ENCODE peak calls at places on chromosomes 3 and 15, in four cellular contexts. P is uterus, Z is endothelial cell of umbilical vein, K is Caco-2. D is an unnamed sample.

GRCh38 chr15:99592135-99592845 is 26.5 kb downstream of the MEF2A start:
- DNase-seq in P (no peak), K (no peak), Z (peak; percentile 50), D (no peak)

GRCh38 chr3:132561003-132561402 is 36.1 kb upstream of the ACKR4 start:
- DNase-seq in K (no peak), P (no peak), Z (no peak), D (no peak)

GRCh38 chr3:134328147-134328591 is 46.1 kb downstream of the AMOTL2 start:
- DNase-seq in Z (no peak), P (no peak), K (no peak), D (no peak)

GRCh38 chr3:179833294-179833693 is 180.5 kb downstream of the USP13 start:
- DNase-seq in K (no peak), P (no peak), Z (no peak), D (no peak)

GRCh38 chr15:92959219-92959618 is 59.1 kb downstream of the CHD2 start:
- DNase-seq in K (no peak), P (no peak), Z (no peak), D (no peak)

GRCh38 chr3:74539879-74540278 is 74.6 kb downstream of the CNTN3 start:
- DNase-seq in Z (no peak), P (no peak), K (no peak), D (no peak)

GRCh38 chr3:25226747-25227146 is 201.3 kb upstream of the RARB start:
- DNase-seq in K (no peak), P (no peak), Z (no peak), D (no peak)

GRCh38 chr15:32959077-32959476 is 235.4 kb downstream of the FMN1 start:
- DNase-seq in P (no peak), Z (no peak), K (no peak), D (no peak)

GRCh38 chr15:69298697-69299441 is at the start of gene PAQR5:
- DNase-seq in Z (no peak), P (no peak), K (peak; percentile 62), D (no peak)

GRCh38 chr3:141644931-141645330 is 93.2 kb upstream of the RNF7 start:
- DNase-seq in P (peak; percentile 55), Z (peak; percentile 43), K (peak; percentile 72), D (peak; percentile 65)

GRCh38 chr15:58731756-58732535 is 17.6 kb downstream of the ADAM10 start:
- DNase-seq in P (no peak), K (no peak), Z (peak; percentile 21), D (no peak)

GRCh38 chr3:31370093-31370666 is 162.5 kb upstream of the STT3B start:
- DNase-seq in Z (no peak), K (no peak), P (no peak), D (no peak)

GRCh38 chr15:89230277-89230676 is 8.9 kb upstream of the RLBP1 start:
- DNase-seq in K (peak; percentile 13), P (no peak), Z (no peak), D (no peak)

GRCh38 chr3:22439626-22440025 is 688.6 kb upstream of the ZNF385D start:
- DNase-seq in P (no peak), K (no peak), Z (no peak), D (no peak)

GRCh38 chr3:130941793-130942192 is 47.9 kb downstream of the ATP2C1 start:
- DNase-seq in K (no peak), Z (no peak), P (no peak), D (no peak)

GRCh38 chr3:104149154-104149553 is 1217.6 kb upstream of the ALCAM start:
- DNase-seq in Z (no peak), K (no peak), P (no peak), D (no peak)

GRCh38 chr3:52245322-52246263 is at the start of gene PPM1M:
- DNase-seq in Z (peak; percentile 51), K (peak; percentile 72), P (peak; percentile 55), D (no peak)

GRCh38 chr3:171691485-171691884 is 118.8 kb downstream of the PLD1 start:
- DNase-seq in K (no peak), Z (no peak), P (no peak), D (no peak)

GRCh38 chr3:117407317-117407716 is 697.7 kb downstream of the TUSC7 start:
- DNase-seq in K (peak; percentile 10), Z (peak; percentile 40), P (no peak), D (no peak)

GRCh38 chr3:13595001-13595421 is 46.1 kb downstream of the FBLN2 start:
- DNase-seq in Z (no peak), K (no peak), P (no peak), D (no peak)

GRCh38 chr15:89975482-89976291 is 25.4 kb upstream of the ZNF710 start:
- DNase-seq in K (no peak), P (no peak), Z (no peak), D (no peak)

GRCh38 chr3:164365242-164365641 is 713.1 kb downstream of the SI start:
- DNase-seq in K (no peak), Z (no peak), P (no peak), D (no peak)

GRCh38 chr3:49723301-49723630 is 485 bp downstream of the GMPPB start:
- DNase-seq in P (peak; percentile 50), K (peak; percentile 67), Z (no peak), D (no peak)

GRCh38 chr3:134423153-134423552 is 48.9 kb upstream of the AMOTL2 start:
- DNase-seq in Z (no peak), P (no peak), K (no peak), D (no peak)

GRCh38 chr3:169891886-169892285 is 19.5 kb upstream of the SAMD7 start:
- DNase-seq in Z (no peak), P (no peak), K (no peak), D (no peak)

DNA sequence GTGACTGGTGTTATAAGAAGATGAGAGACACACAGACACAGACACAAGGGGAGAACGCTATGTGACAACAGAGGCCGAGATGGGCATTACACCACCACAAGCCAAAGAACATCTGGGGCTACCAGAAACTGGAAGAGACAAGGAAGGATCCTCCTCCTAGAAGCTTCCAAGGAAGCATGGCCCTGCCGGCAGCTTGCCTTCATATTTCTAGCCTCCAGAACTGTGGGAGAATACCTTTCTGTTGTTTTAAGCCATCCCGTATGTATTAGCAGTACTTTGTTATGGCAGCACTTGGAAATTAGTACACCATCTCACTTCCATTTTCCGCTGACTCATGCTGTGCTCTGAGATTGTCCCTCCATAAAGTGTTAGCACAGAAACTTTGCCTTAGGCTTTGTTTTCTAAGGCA is 38.7 kb upstream of the CA12 start:
- DNase-seq in P (no peak), K (no peak), Z (peak; percentile 57), D (no peak)
- TF ChIP-seq CTCF in P (no peak), K (no peak), Z (no peak), D (no peak)

GRCh38 chr3:192409838-192410683 is 317.3 kb downstream of the FGF12 start:
- DNase-seq in Z (peak; percentile 40), K (no peak), P (no peak), D (no peak)
- TF ChIP-seq CTCF in Z (peak; percentile 25), K (no peak), P (no peak), D (no peak)

GRCh38 chr3:43641306-43642114 is 19.7 kb upstream of the ANO10 start:
- DNase-seq in P (no peak), K (no peak), Z (no peak), D (no peak)

GRCh38 chr3:43632986-43633385 is 11.2 kb upstream of the ANO10 start:
- DNase-seq in Z (no peak), P (no peak), K (no peak), D (no peak)

GRCh38 chr3:43637702-43638101 is 15.9 kb upstream of the ANO10 start:
- DNase-seq in K (no peak), Z (peak; percentile 30), P (no peak), D (no peak)

GRCh38 chr3:43644443-43644842 is 22.6 kb upstream of the ANO10 start:
- DNase-seq in Z (no peak), K (no peak), P (no peak), D (no peak)

GRCh38 chr3:43638594-43639447 is 17.0 kb upstream of the ANO10 start:
- DNase-seq in P (no peak), K (peak; percentile 45), Z (peak; percentile 9), D (no peak)
- TF ChIP-seq CTCF in P (no peak), K (peak; percentile 11), Z (no peak), D (no peak)

DNA sequence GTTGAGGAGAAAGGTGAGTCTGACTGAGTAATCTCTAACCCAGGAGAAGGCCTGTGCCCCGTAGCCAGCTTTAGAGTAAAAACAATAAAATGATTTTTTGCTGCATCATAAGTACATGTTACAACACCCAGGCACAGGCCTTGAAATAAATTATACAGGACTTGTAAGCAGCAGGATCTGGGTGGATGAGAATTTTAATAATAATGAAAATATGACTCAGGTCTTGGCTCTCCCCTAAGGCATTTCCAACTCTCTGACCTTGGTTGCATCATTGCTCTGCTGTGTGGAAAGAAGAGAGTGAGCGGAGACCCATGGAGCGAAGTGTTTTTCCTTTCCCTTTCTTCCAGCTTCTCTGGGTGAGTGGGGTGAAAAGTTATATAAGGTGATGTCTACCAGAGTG is 44.6 kb downstream of the EOMES start:
- DNase-seq in P (peak; percentile 38), Z (peak; percentile 34), K (no peak), D (no peak)
- TF ChIP-seq CTCF in P (no peak), Z (no peak), K (no peak), D (no peak)